ENCODE peak calls at places on chromosomes 5 and 9, in ten cellular contexts. G, T, J, Q, Y, U, K, H, D and L are unnamed samples.

GRCh38 chr5:116492016-116492623 is 82.5 kb downstream of the SEMA6A start:
- DNase-seq in D (no peak), J (peak), T (no peak), Q (no peak), K (no peak), G (no peak), H (no peak), Y (no peak), U (no peak), L (peak)

GRCh38 chr5:120366047-120366446 is 98.1 kb upstream of the PRR16 start:
- DNase-seq in T (no peak), H (no peak), Y (no peak), U (no peak), Q (no peak), K (no peak), D (no peak), G (no peak), J (no peak), L (no peak)

GRCh38 chr9:124813041-124813440 is 36.1 kb downstream of the OLFML2A start:
- DNase-seq in T (no peak), U (no peak), D (no peak), K (no peak), J (no peak), Y (no peak), H (no peak), Q (no peak), G (no peak), L (no peak)

GRCh38 chr9:70049672-70050271 is 6.1 kb downstream of the MAMDC2 start:
- DNase-seq in K (no peak), Q (no peak), J (no peak), U (no peak), H (peak), D (no peak), G (no peak), T (no peak), Y (no peak), L (no peak)

GRCh38 chr9:100440071-100440470 is 13.1 kb downstream of the MSANTD3 start:
- DNase-seq in Q (no peak), D (peak), Y (no peak), K (no peak), J (no peak), G (no peak), U (no peak), H (no peak), T (no peak), L (no peak)

GRCh38 chr5:89613222-89613956 is 730.4 kb upstream of the MEF2C start:
- DNase-seq in D (no peak), U (no peak), J (no peak), Y (no peak), G (no peak), T (no peak), Q (no peak), H (no peak), K (no peak), L (peak)

GRCh38 chr5:6187501-6187900 is 190.8 kb downstream of the MED10 start:
- DNase-seq in U (no peak), J (no peak), T (no peak), Q (no peak), K (no peak), D (no peak), G (no peak), H (no peak), Y (no peak), L (no peak)

GRCh38 chr5:172417983-172418630 is 36.2 kb downstream of the SH3PXD2B start:
- DNase-seq in J (no peak), U (no peak), H (peak), G (no peak), T (no peak), K (no peak), D (no peak), Y (no peak), Q (no peak), L (peak)

GRCh38 chr5:95884021-95884333 is 61.5 kb upstream of the GLRX start:
- DNase-seq in D (no peak), Y (no peak), H (no peak), G (no peak), J (no peak), U (no peak), T (no peak), Q (no peak), K (no peak), L (peak)

GRCh38 chr9:38413283-38413682 is 11.0 kb downstream of the IGFBPL1 start:
- DNase-seq in H (no peak), J (no peak), U (no peak), G (no peak), Q (no peak), Y (no peak), K (no peak), T (no peak), D (no peak), L (no peak)

GRCh38 chr9:109467936-109468335 is 30.2 kb downstream of the PTPN3 start:
- DNase-seq in D (no peak), U (no peak), Y (no peak), H (no peak), G (no peak), Q (peak), K (no peak), T (no peak), J (no peak), L (no peak)

GRCh38 chr9:126417007-126417406 is 90.4 kb downstream of the MVB12B start:
- DNase-seq in J (no peak), T (no peak), D (peak), Y (no peak), U (no peak), H (no peak), K (no peak), Q (no peak), G (no peak), L (no peak)

GRCh38 chr5:140875085-140876065 is at the start of gene PCDHA12:
- DNase-seq in H (no peak), G (no peak), K (no peak), J (no peak), U (no peak), Y (no peak), Q (peak), D (no peak), T (peak), L (peak)

GRCh38 chr9:3700772-3701171 is 175.0 kb upstream of the RFX3 start:
- DNase-seq in G (no peak), K (no peak), U (no peak), Y (no peak), J (no peak), Q (no peak), D (no peak), H (no peak), T (no peak), L (no peak)

GRCh38 chr9:107127608-107128007 is 155.5 kb upstream of the RAD23B start:
- DNase-seq in G (no peak), J (no peak), D (peak), H (no peak), Y (no peak), K (no peak), U (no peak), T (no peak), Q (no peak), L (no peak)

GRCh38 chr5:140245354-140245753 is 57.5 kb downstream of the PFDN1 start:
- DNase-seq in T (no peak), K (no peak), J (no peak), G (no peak), U (no peak), Q (no peak), D (no peak), H (no peak), Y (no peak), L (no peak)

GRCh38 chr5:154583545-154584168 is 105.6 kb upstream of the HAND1 start:
- DNase-seq in Q (no peak), J (no peak), D (peak), H (no peak), U (no peak), T (no peak), K (no peak), G (no peak), Y (no peak), L (peak)